ENCODE peak calls at places on chromosomes 6 and 20, in seven cellular contexts. One of them, this sample, is unnamed.

GRCh38 chr6:129708496-129709216 is 1.3 kb downstream of the ARHGAP18 start:
- DNase-seq in IMR-90: no peak
- DNase-seq in H9: no peak
- DNase-seq in neuronal stem cell: no peak
- DNase-seq in trophoblast cell: no peak
- DNase-seq in mesendoderm: no peak
- DNase-seq in H1: no peak
- DNase-seq in this sample: no peak

GRCh38 chr20:5551621-5552020 is 198.6 kb upstream of the SHLD1 start:
- DNase-seq in IMR-90: no peak
- DNase-seq in H9: no peak
- DNase-seq in neuronal stem cell: no peak
- DNase-seq in trophoblast cell: no peak
- DNase-seq in mesendoderm: no peak
- DNase-seq in H1: no peak
- DNase-seq in this sample: no peak

GRCh38 chr20:47773381-47773786 is 11.9 kb downstream of the SULF2 start:
- DNase-seq in IMR-90: no peak
- DNase-seq in H9: no peak
- DNase-seq in neuronal stem cell: no peak
- DNase-seq in trophoblast cell: no peak
- DNase-seq in mesendoderm: no peak
- DNase-seq in H1: no peak
- DNase-seq in this sample: no peak

GRCh38 chr6:22149501-22150490 is 147.0 kb downstream of the PRL start:
- DNase-seq in IMR-90: peak
- DNase-seq in H9: no peak
- DNase-seq in neuronal stem cell: no peak
- DNase-seq in trophoblast cell: no peak
- DNase-seq in mesendoderm: no peak
- DNase-seq in H1: no peak
- DNase-seq in this sample: peak

GRCh38 chr20:50314936-50315335 is 124.3 kb downstream of the CEBPB start:
- DNase-seq in IMR-90: no peak
- DNase-seq in H9: no peak
- DNase-seq in neuronal stem cell: no peak
- DNase-seq in trophoblast cell: no peak
- DNase-seq in mesendoderm: no peak
- DNase-seq in H1: no peak
- DNase-seq in this sample: no peak

GRCh38 chr20:63457737-63458136 is 14.7 kb downstream of the KCNQ2 start:
- DNase-seq in IMR-90: no peak
- DNase-seq in H9: no peak
- DNase-seq in neuronal stem cell: no peak
- DNase-seq in trophoblast cell: peak
- DNase-seq in mesendoderm: no peak
- DNase-seq in H1: no peak
- DNase-seq in this sample: no peak

GRCh38 chr6:78089551-78089950 is 436.7 kb downstream of the MEI4 start:
- DNase-seq in IMR-90: no peak
- DNase-seq in H9: no peak
- DNase-seq in neuronal stem cell: no peak
- DNase-seq in trophoblast cell: no peak
- DNase-seq in mesendoderm: no peak
- DNase-seq in H1: no peak
- DNase-seq in this sample: no peak

GRCh38 chr20:57658447-57659130 is 38.4 kb upstream of the ZBP1 start:
- DNase-seq in IMR-90: no peak
- DNase-seq in H9: peak
- DNase-seq in neuronal stem cell: no peak
- DNase-seq in trophoblast cell: no peak
- DNase-seq in mesendoderm: no peak
- DNase-seq in H1: no peak
- DNase-seq in this sample: no peak

GRCh38 chr20:62550087-62550565 is 74.3 kb upstream of the GATA5 start:
- DNase-seq in IMR-90: no peak
- DNase-seq in H9: no peak
- DNase-seq in neuronal stem cell: no peak
- DNase-seq in trophoblast cell: no peak
- DNase-seq in mesendoderm: peak
- DNase-seq in H1: no peak
- DNase-seq in this sample: no peak

GRCh38 chr6:149859368-149859767 is 4.8 kb downstream of the LRP11 start:
- DNase-seq in IMR-90: peak
- DNase-seq in H9: no peak
- DNase-seq in neuronal stem cell: no peak
- DNase-seq in trophoblast cell: peak
- DNase-seq in mesendoderm: no peak
- DNase-seq in H1: no peak
- DNase-seq in this sample: peak

GRCh38 chr6:14142816-14143215 is 25.2 kb downstream of the CD83 start:
- DNase-seq in IMR-90: no peak
- DNase-seq in H9: no peak
- DNase-seq in neuronal stem cell: no peak
- DNase-seq in trophoblast cell: no peak
- DNase-seq in mesendoderm: no peak
- DNase-seq in H1: no peak
- DNase-seq in this sample: no peak

GRCh38 chr6:35124356-35124755 is 16.8 kb downstream of the TCP11 start:
- DNase-seq in IMR-90: no peak
- DNase-seq in H9: no peak
- DNase-seq in neuronal stem cell: no peak
- DNase-seq in trophoblast cell: no peak
- DNase-seq in mesendoderm: no peak
- DNase-seq in H1: no peak
- DNase-seq in this sample: no peak

GRCh38 chr6:162371133-162371532 is 356.4 kb downstream of the PRKN start:
- DNase-seq in IMR-90: no peak
- DNase-seq in H9: no peak
- DNase-seq in neuronal stem cell: no peak
- DNase-seq in trophoblast cell: peak
- DNase-seq in mesendoderm: no peak
- DNase-seq in H1: no peak
- DNase-seq in this sample: no peak

GRCh38 chr6:146598785-146599405 is at the start of gene ADGB:
- DNase-seq in IMR-90: peak
- DNase-seq in H9: peak
- DNase-seq in neuronal stem cell: peak
- DNase-seq in trophoblast cell: peak
- DNase-seq in mesendoderm: peak
- DNase-seq in H1: peak
- DNase-seq in this sample: peak

GRCh38 chr20:44613575-44613974 is 31.2 kb downstream of the PKIG start:
- DNase-seq in IMR-90: no peak
- DNase-seq in H9: no peak
- DNase-seq in neuronal stem cell: no peak
- DNase-seq in trophoblast cell: no peak
- DNase-seq in mesendoderm: no peak
- DNase-seq in H1: no peak
- DNase-seq in this sample: no peak

GRCh38 chr6:71420693-71421328 is 132.2 kb downstream of the OGFRL1 start:
- DNase-seq in IMR-90: peak
- DNase-seq in H9: peak
- DNase-seq in neuronal stem cell: peak
- DNase-seq in trophoblast cell: peak
- DNase-seq in mesendoderm: peak
- DNase-seq in H1: peak
- DNase-seq in this sample: peak

GRCh38 chr6:706161-706560 is 13.2 kb upstream of the EXOC2 start:
- DNase-seq in IMR-90: no peak
- DNase-seq in H9: no peak
- DNase-seq in neuronal stem cell: no peak
- DNase-seq in trophoblast cell: peak
- DNase-seq in mesendoderm: no peak
- DNase-seq in H1: no peak
- DNase-seq in this sample: peak

GRCh38 chr6:25963426-25964123 is 973 bp downstream of the TRIM38 start:
- DNase-seq in IMR-90: peak
- DNase-seq in H9: peak
- DNase-seq in neuronal stem cell: no peak
- DNase-seq in trophoblast cell: peak
- DNase-seq in mesendoderm: peak
- DNase-seq in H1: peak
- DNase-seq in this sample: peak

GRCh38 chr6:154579046-154579823 is 68.8 kb upstream of the CNKSR3 start:
- DNase-seq in IMR-90: no peak
- DNase-seq in H9: no peak
- DNase-seq in neuronal stem cell: no peak
- DNase-seq in trophoblast cell: peak
- DNase-seq in mesendoderm: no peak
- DNase-seq in H1: no peak
- DNase-seq in this sample: no peak

GRCh38 chr6:170158296-170159039 is 132.4 kb downstream of the DLL1 start:
- DNase-seq in IMR-90: no peak
- DNase-seq in H9: no peak
- DNase-seq in neuronal stem cell: no peak
- DNase-seq in trophoblast cell: no peak
- DNase-seq in mesendoderm: no peak
- DNase-seq in H1: no peak
- DNase-seq in this sample: no peak

GRCh38 chr6:23316131-23316530 is 746.8 kb downstream of the HDGFL1 start:
- DNase-seq in IMR-90: peak
- DNase-seq in H9: no peak
- DNase-seq in neuronal stem cell: no peak
- DNase-seq in trophoblast cell: no peak
- DNase-seq in mesendoderm: no peak
- DNase-seq in H1: no peak
- DNase-seq in this sample: no peak

GRCh38 chr6:23320588-23320987 is 751.2 kb downstream of the HDGFL1 start:
- DNase-seq in IMR-90: no peak
- DNase-seq in H9: no peak
- DNase-seq in neuronal stem cell: no peak
- DNase-seq in trophoblast cell: no peak
- DNase-seq in mesendoderm: no peak
- DNase-seq in H1: no peak
- DNase-seq in this sample: no peak

GRCh38 chr6:23325065-23325464 is 755.7 kb downstream of the HDGFL1 start:
- DNase-seq in IMR-90: no peak
- DNase-seq in H9: no peak
- DNase-seq in neuronal stem cell: no peak
- DNase-seq in trophoblast cell: no peak
- DNase-seq in mesendoderm: no peak
- DNase-seq in H1: no peak
- DNase-seq in this sample: no peak

GRCh38 chr6:23319560-23319959 is 750.2 kb downstream of the HDGFL1 start:
- DNase-seq in IMR-90: no peak
- DNase-seq in H9: no peak
- DNase-seq in neuronal stem cell: no peak
- DNase-seq in trophoblast cell: no peak
- DNase-seq in mesendoderm: no peak
- DNase-seq in H1: no peak
- DNase-seq in this sample: no peak
- H2BK5ac ChIP-seq in IMR-90: no peak
- H2BK5ac ChIP-seq in H9: no peak
- H2BK5ac ChIP-seq in neuronal stem cell: no peak
- H2BK5ac ChIP-seq in trophoblast cell: no peak
- H2BK5ac ChIP-seq in mesendoderm: no peak
- H2BK5ac ChIP-seq in H1: no peak
- H2BK5ac ChIP-seq in this sample: no peak

DNA sequence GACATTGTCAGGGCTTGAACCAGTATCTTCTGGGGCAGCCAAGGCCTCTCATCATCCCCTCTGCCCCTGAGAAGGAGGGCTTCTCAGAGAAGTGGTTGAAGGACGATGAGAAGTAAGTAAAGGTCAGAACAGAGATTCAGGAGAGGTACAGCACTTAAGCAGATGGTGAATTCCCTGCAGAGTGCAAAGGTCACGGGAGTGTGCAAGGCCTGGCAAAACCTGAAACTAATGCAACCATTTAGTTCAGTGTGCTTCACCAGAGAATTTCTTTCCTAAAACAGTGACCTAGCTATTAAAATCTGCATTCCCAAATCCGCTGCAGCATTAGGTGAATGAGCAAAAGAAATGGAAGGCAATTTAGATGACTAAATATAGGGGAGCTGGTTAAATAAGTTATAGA is 58.4 kb downstream of the TRERF1 start:
- DNase-seq in IMR-90: no peak
- DNase-seq in H9: no peak
- DNase-seq in neuronal stem cell: no peak
- DNase-seq in trophoblast cell: no peak
- DNase-seq in mesendoderm: no peak
- DNase-seq in H1: no peak
- DNase-seq in this sample: no peak
- H2BK5ac ChIP-seq in IMR-90: no peak
- H2BK5ac ChIP-seq in H9: no peak
- H2BK5ac ChIP-seq in neuronal stem cell: no peak
- H2BK5ac ChIP-seq in trophoblast cell: no peak
- H2BK5ac ChIP-seq in mesendoderm: no peak
- H2BK5ac ChIP-seq in H1: no peak
- H2BK5ac ChIP-seq in this sample: no peak

DNA sequence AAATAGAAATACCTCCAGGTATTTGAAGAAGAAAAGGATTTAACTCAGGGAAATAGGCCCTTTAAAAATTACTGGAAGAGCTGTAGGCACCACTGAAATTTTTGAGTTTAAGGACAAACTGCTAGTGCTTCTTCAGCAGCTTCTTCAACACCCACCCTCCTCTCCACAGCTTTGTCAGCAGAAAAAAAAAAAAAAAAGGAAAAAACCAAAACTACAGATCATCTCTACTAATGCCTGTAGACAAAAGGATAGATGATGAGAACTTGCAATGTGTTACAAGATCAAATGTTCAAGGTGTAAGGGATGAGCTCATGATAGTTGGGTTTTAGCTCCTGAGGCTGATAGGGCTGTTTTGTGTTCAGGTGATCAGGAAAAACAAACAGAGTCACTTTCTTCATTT is 55.2 kb upstream of the PREP start:
- DNase-seq in IMR-90: no peak
- DNase-seq in H9: no peak
- DNase-seq in neuronal stem cell: no peak
- DNase-seq in trophoblast cell: no peak
- DNase-seq in mesendoderm: no peak
- DNase-seq in H1: no peak
- DNase-seq in this sample: no peak
- H2BK5ac ChIP-seq in IMR-90: no peak
- H2BK5ac ChIP-seq in H9: no peak
- H2BK5ac ChIP-seq in neuronal stem cell: no peak
- H2BK5ac ChIP-seq in trophoblast cell: no peak
- H2BK5ac ChIP-seq in mesendoderm: no peak
- H2BK5ac ChIP-seq in H1: no peak
- H2BK5ac ChIP-seq in this sample: no peak

DNA sequence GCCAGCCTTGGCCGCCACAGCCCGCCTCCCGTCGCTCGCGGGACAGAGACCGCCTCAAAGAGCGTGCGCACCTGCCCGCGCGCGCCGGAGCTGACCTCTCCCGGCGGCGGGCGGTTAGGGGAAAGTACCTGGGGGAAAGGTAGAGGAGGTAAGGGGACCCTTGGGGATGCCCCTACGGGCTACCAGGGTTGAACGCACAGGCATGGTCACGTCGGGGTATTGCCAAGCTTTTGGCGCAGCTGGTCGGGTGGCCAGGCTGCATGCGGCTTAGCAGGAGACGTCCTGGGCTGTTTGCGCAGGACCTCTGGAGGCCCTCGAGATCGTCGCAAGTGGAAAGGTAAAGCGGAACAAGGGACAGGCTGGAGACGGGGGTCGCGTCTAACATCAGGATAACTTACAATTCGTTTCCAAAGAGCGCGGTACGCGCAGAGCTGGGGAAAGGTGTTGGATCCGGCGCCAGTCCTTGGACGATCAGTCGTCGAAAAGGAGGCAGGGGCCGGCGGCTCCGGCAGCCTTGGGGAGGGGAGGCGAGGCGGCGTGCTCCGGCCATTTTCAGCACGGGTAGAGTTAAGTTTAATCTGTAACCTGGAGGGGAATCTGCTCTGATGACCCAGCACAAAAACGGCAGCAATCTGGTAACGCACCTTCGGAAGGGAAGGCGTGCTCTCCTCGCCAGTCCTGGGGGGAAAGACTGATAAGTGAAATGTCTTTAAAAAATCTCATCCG is 9.0 kb downstream of the GNAS-AS1 start:
- DNase-seq in IMR-90: no peak
- DNase-seq in H9: peak
- DNase-seq in neuronal stem cell: no peak
- DNase-seq in trophoblast cell: no peak
- DNase-seq in mesendoderm: peak
- DNase-seq in H1: no peak
- DNase-seq in this sample: no peak
- H2BK5ac ChIP-seq in IMR-90: no peak
- H2BK5ac ChIP-seq in H9: no peak
- H2BK5ac ChIP-seq in neuronal stem cell: no peak
- H2BK5ac ChIP-seq in trophoblast cell: no peak
- H2BK5ac ChIP-seq in mesendoderm: no peak
- H2BK5ac ChIP-seq in H1: peak
- H2BK5ac ChIP-seq in this sample: no peak